ENCODE peak calls at places on chromosomes 11 and 22, in nine cellular contexts. One of them, this sample, is unnamed.

GRCh38 chr11:117822031-117822521 is 2.5 kb downstream of the FXYD2 start:
- DNase-seq in spleen: peak
- DNase-seq in GM12878: no peak
- DNase-seq in right atrium auricular region: no peak
- DNase-seq in CD8-positive, alpha-beta T cell: peak
- DNase-seq in hepatocyte: peak
- DNase-seq in ovary: peak
- DNase-seq in neural progenitor cell: peak
- DNase-seq in esophagus squamous epithelium: no peak
- DNase-seq in this sample: no peak

GRCh38 chr11:117678651-117679407 is 118.2 kb downstream of the DSCAML1 start:
- DNase-seq in spleen: no peak
- DNase-seq in GM12878: no peak
- DNase-seq in right atrium auricular region: no peak
- DNase-seq in CD8-positive, alpha-beta T cell: no peak
- DNase-seq in hepatocyte: no peak
- DNase-seq in ovary: no peak
- DNase-seq in neural progenitor cell: no peak
- DNase-seq in esophagus squamous epithelium: no peak
- DNase-seq in this sample: no peak

GRCh38 chr22:38773363-38773946 is 17.7 kb upstream of the SUN2 start:
- DNase-seq in spleen: no peak
- DNase-seq in GM12878: no peak
- DNase-seq in right atrium auricular region: no peak
- DNase-seq in CD8-positive, alpha-beta T cell: no peak
- DNase-seq in hepatocyte: no peak
- DNase-seq in ovary: no peak
- DNase-seq in neural progenitor cell: no peak
- DNase-seq in esophagus squamous epithelium: no peak
- DNase-seq in this sample: no peak

GRCh38 chr22:20751185-20751851 is 22.6 kb upstream of the SERPIND1 start:
- DNase-seq in spleen: no peak
- DNase-seq in GM12878: no peak
- DNase-seq in right atrium auricular region: no peak
- DNase-seq in CD8-positive, alpha-beta T cell: no peak
- DNase-seq in hepatocyte: no peak
- DNase-seq in ovary: no peak
- DNase-seq in neural progenitor cell: peak
- DNase-seq in esophagus squamous epithelium: no peak
- DNase-seq in this sample: no peak

GRCh38 chr22:27797793-27798525 is 3.6 kb downstream of the MN1 start:
- DNase-seq in spleen: no peak
- DNase-seq in GM12878: no peak
- DNase-seq in right atrium auricular region: no peak
- DNase-seq in CD8-positive, alpha-beta T cell: no peak
- DNase-seq in hepatocyte: no peak
- DNase-seq in ovary: no peak
- DNase-seq in neural progenitor cell: peak
- DNase-seq in esophagus squamous epithelium: no peak
- DNase-seq in this sample: peak

GRCh38 chr22:25448435-25449051 is 115.9 kb upstream of the GRK3 start:
- DNase-seq in spleen: no peak
- DNase-seq in GM12878: no peak
- DNase-seq in right atrium auricular region: no peak
- DNase-seq in CD8-positive, alpha-beta T cell: no peak
- DNase-seq in hepatocyte: peak
- DNase-seq in ovary: no peak
- DNase-seq in neural progenitor cell: peak
- DNase-seq in esophagus squamous epithelium: no peak
- DNase-seq in this sample: no peak

GRCh38 chr22:33697640-33698039 is 222.6 kb downstream of the LARGE1 start:
- DNase-seq in spleen: no peak
- DNase-seq in GM12878: no peak
- DNase-seq in right atrium auricular region: no peak
- DNase-seq in CD8-positive, alpha-beta T cell: no peak
- DNase-seq in hepatocyte: no peak
- DNase-seq in ovary: no peak
- DNase-seq in neural progenitor cell: no peak
- DNase-seq in esophagus squamous epithelium: no peak
- DNase-seq in this sample: no peak

GRCh38 chr11:64081663-64082442 is 46.1 kb downstream of the FLRT1 start:
- DNase-seq in spleen: no peak
- DNase-seq in GM12878: no peak
- DNase-seq in right atrium auricular region: no peak
- DNase-seq in CD8-positive, alpha-beta T cell: no peak
- DNase-seq in hepatocyte: no peak
- DNase-seq in ovary: no peak
- DNase-seq in neural progenitor cell: no peak
- DNase-seq in esophagus squamous epithelium: no peak
- DNase-seq in this sample: no peak

GRCh38 chr11:62124186-62125113 is 639 bp downstream of the INCENP start:
- DNase-seq in spleen: no peak
- DNase-seq in GM12878: no peak
- DNase-seq in right atrium auricular region: no peak
- DNase-seq in CD8-positive, alpha-beta T cell: no peak
- DNase-seq in hepatocyte: peak
- DNase-seq in ovary: no peak
- DNase-seq in neural progenitor cell: peak
- DNase-seq in esophagus squamous epithelium: no peak
- DNase-seq in this sample: no peak

GRCh38 chr11:57635236-57635635 is 14.5 kb downstream of the YPEL4 start:
- DNase-seq in spleen: no peak
- DNase-seq in GM12878: no peak
- DNase-seq in right atrium auricular region: no peak
- DNase-seq in CD8-positive, alpha-beta T cell: no peak
- DNase-seq in hepatocyte: no peak
- DNase-seq in ovary: no peak
- DNase-seq in neural progenitor cell: no peak
- DNase-seq in esophagus squamous epithelium: no peak
- DNase-seq in this sample: no peak

GRCh38 chr22:44047891-44048301 is 23.8 kb downstream of the PARVB start:
- DNase-seq in spleen: no peak
- DNase-seq in GM12878: no peak
- DNase-seq in right atrium auricular region: no peak
- DNase-seq in CD8-positive, alpha-beta T cell: no peak
- DNase-seq in hepatocyte: no peak
- DNase-seq in ovary: no peak
- DNase-seq in neural progenitor cell: no peak
- DNase-seq in esophagus squamous epithelium: no peak
- DNase-seq in this sample: no peak

GRCh38 chr11:57288771-57289579 is 35.8 kb downstream of the TNKS1BP1 start:
- DNase-seq in spleen: no peak
- DNase-seq in GM12878: no peak
- DNase-seq in right atrium auricular region: no peak
- DNase-seq in CD8-positive, alpha-beta T cell: no peak
- DNase-seq in hepatocyte: no peak
- DNase-seq in ovary: no peak
- DNase-seq in neural progenitor cell: peak
- DNase-seq in esophagus squamous epithelium: no peak
- DNase-seq in this sample: no peak

GRCh38 chr11:67268036-67268683 is 1.9 kb downstream of the GRK2 start:
- DNase-seq in spleen: peak
- DNase-seq in GM12878: peak
- DNase-seq in right atrium auricular region: no peak
- DNase-seq in CD8-positive, alpha-beta T cell: peak
- DNase-seq in hepatocyte: no peak
- DNase-seq in ovary: no peak
- DNase-seq in neural progenitor cell: no peak
- DNase-seq in esophagus squamous epithelium: no peak
- DNase-seq in this sample: no peak

GRCh38 chr11:134266841-134267251 is 9.3 kb upstream of the GLB1L3 start:
- DNase-seq in spleen: no peak
- DNase-seq in GM12878: no peak
- DNase-seq in right atrium auricular region: no peak
- DNase-seq in CD8-positive, alpha-beta T cell: no peak
- DNase-seq in hepatocyte: no peak
- DNase-seq in ovary: no peak
- DNase-seq in neural progenitor cell: no peak
- DNase-seq in esophagus squamous epithelium: no peak
- DNase-seq in this sample: no peak

GRCh38 chr22:34850010-34850409 is 215.9 kb upstream of the ISX start:
- DNase-seq in spleen: no peak
- DNase-seq in GM12878: no peak
- DNase-seq in right atrium auricular region: no peak
- DNase-seq in CD8-positive, alpha-beta T cell: no peak
- DNase-seq in hepatocyte: no peak
- DNase-seq in ovary: no peak
- DNase-seq in neural progenitor cell: no peak
- DNase-seq in esophagus squamous epithelium: no peak
- DNase-seq in this sample: no peak

GRCh38 chr11:68838572-68838964 is 3.1 kb downstream of the CPT1A start:
- DNase-seq in spleen: no peak
- DNase-seq in GM12878: no peak
- DNase-seq in right atrium auricular region: peak
- DNase-seq in CD8-positive, alpha-beta T cell: no peak
- DNase-seq in hepatocyte: no peak
- DNase-seq in ovary: peak
- DNase-seq in neural progenitor cell: no peak
- DNase-seq in esophagus squamous epithelium: no peak
- DNase-seq in this sample: no peak

GRCh38 chr11:59053387-59053786 is 32.7 kb upstream of the GLYATL1B start:
- DNase-seq in spleen: peak
- DNase-seq in GM12878: no peak
- DNase-seq in right atrium auricular region: peak
- DNase-seq in CD8-positive, alpha-beta T cell: peak
- DNase-seq in hepatocyte: peak
- DNase-seq in ovary: peak
- DNase-seq in neural progenitor cell: peak
- DNase-seq in esophagus squamous epithelium: no peak
- DNase-seq in this sample: peak

DNA sequence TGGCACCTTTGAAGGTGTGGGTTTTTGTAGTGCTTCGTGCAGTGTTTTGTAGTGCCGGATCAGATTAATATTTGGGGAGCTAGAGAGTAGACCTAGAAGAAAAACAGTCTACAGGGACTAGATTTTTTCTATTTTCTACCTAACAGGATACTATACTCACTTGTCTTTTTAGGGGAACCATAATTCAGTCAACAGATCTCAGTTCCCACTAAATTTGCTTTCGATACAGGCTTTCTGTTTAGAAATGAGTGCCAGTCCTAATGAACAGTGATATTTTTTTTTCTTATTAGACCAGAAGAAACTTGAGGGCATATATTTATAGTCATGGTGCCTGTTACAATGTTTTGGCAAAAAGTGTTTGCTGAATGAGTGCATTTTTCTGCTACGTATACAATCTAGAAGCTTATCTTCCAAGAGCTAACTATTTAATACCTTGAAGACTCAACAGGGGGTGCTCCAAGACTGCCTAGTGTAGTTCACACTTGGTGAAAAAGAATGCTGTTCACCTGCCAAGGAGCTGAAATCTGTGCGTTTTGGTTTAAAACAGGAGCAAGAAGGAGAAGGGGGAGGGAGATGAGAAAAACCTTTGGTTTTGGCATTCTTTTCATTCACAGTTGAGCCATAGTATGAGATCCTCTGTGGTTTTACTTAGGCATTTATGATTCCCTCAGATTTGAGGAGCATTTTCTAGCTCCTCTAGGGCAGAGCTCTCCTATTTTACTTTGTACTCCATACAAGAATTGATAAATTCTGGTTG is 44.9 kb upstream of the VSTM5 start:
- DNase-seq in spleen: no peak
- DNase-seq in GM12878: no peak
- DNase-seq in right atrium auricular region: no peak
- DNase-seq in CD8-positive, alpha-beta T cell: no peak
- DNase-seq in hepatocyte: peak
- DNase-seq in ovary: no peak
- DNase-seq in neural progenitor cell: peak
- DNase-seq in esophagus squamous epithelium: no peak
- DNase-seq in this sample: no peak
- TF ChIP-seq CTCF in spleen: peak
- TF ChIP-seq CTCF in GM12878: peak
- TF ChIP-seq CTCF in right atrium auricular region: peak
- TF ChIP-seq CTCF in CD8-positive, alpha-beta T cell: peak
- TF ChIP-seq CTCF in hepatocyte: peak
- TF ChIP-seq CTCF in ovary: peak
- TF ChIP-seq CTCF in neural progenitor cell: peak
- TF ChIP-seq CTCF in esophagus squamous epithelium: peak
- TF ChIP-seq CTCF in this sample: peak

DNA sequence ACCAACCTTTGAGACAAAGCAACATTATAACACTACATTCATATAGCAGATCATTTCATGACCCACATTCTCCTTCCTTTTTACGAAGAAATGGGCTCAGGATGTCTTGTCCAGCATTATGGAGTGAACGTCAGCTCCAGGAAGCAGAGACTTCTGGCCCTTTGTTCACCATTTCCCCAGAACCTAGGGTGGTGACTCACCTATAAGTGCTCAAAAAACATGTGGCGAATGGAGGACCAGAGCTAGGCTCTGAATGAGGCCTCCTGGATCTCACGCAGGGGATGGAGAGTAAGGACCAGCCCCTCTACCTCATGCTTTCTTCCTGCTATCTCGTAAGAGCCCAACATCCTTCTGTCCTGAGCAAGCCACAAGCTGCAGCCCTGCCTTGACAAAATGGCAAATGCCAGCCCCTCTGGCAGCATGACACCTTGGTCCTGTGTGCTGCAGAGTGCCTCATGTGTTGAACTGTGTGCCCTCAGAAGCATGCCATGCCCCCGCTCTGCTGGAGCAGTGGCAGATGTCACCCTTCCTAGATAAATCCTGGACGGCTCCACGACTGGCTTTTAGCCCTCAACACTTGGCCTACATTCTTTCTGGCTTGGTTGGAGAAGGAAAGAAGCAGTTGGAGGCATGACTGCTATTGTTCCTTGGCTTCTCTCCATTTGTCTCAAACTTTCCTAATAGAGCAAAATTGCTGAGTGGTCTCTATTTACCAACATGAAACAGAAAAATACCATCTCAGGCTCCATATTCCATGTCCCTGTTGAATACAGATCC is 6.5 kb upstream of the ST3GAL4 start:
- DNase-seq in spleen: peak
- DNase-seq in GM12878: no peak
- DNase-seq in right atrium auricular region: no peak
- DNase-seq in CD8-positive, alpha-beta T cell: no peak
- DNase-seq in hepatocyte: no peak
- DNase-seq in ovary: peak
- DNase-seq in neural progenitor cell: no peak
- DNase-seq in esophagus squamous epithelium: no peak
- DNase-seq in this sample: peak
- H3K27ac ChIP-seq in spleen: peak
- H3K27ac ChIP-seq in GM12878: no peak
- H3K27ac ChIP-seq in right atrium auricular region: peak
- H3K27ac ChIP-seq in CD8-positive, alpha-beta T cell: no peak
- H3K27ac ChIP-seq in hepatocyte: peak
- H3K27ac ChIP-seq in ovary: peak
- H3K27ac ChIP-seq in neural progenitor cell: no peak
- H3K27ac ChIP-seq in esophagus squamous epithelium: peak
- H3K27ac ChIP-seq in this sample: peak

GRCh38 chr11:22472306-22472705 is 134.1 kb downstream of the SLC17A6 start:
- DNase-seq in spleen: no peak
- DNase-seq in GM12878: no peak
- DNase-seq in right atrium auricular region: no peak
- DNase-seq in CD8-positive, alpha-beta T cell: no peak
- DNase-seq in hepatocyte: no peak
- DNase-seq in ovary: no peak
- DNase-seq in neural progenitor cell: peak
- DNase-seq in esophagus squamous epithelium: no peak
- DNase-seq in this sample: no peak
- H3K4me3 ChIP-seq in spleen: no peak
- H3K4me3 ChIP-seq in GM12878: no peak
- H3K4me3 ChIP-seq in right atrium auricular region: no peak
- H3K4me3 ChIP-seq in CD8-positive, alpha-beta T cell: no peak
- H3K4me3 ChIP-seq in hepatocyte: no peak
- H3K4me3 ChIP-seq in ovary: no peak
- H3K4me3 ChIP-seq in neural progenitor cell: no peak
- H3K4me3 ChIP-seq in esophagus squamous epithelium: no peak
- H3K4me3 ChIP-seq in this sample: no peak

GRCh38 chr11:12185914-12186313 is 75.5 kb downstream of the MICAL2 start:
- DNase-seq in spleen: no peak
- DNase-seq in GM12878: no peak
- DNase-seq in right atrium auricular region: no peak
- DNase-seq in CD8-positive, alpha-beta T cell: no peak
- DNase-seq in hepatocyte: peak
- DNase-seq in ovary: no peak
- DNase-seq in neural progenitor cell: peak
- DNase-seq in esophagus squamous epithelium: no peak
- DNase-seq in this sample: no peak
- TF ChIP-seq CTCF in spleen: no peak
- TF ChIP-seq CTCF in GM12878: no peak
- TF ChIP-seq CTCF in right atrium auricular region: no peak
- TF ChIP-seq CTCF in CD8-positive, alpha-beta T cell: no peak
- TF ChIP-seq CTCF in hepatocyte: no peak
- TF ChIP-seq CTCF in ovary: no peak
- TF ChIP-seq CTCF in neural progenitor cell: no peak
- TF ChIP-seq CTCF in esophagus squamous epithelium: no peak
- TF ChIP-seq CTCF in this sample: no peak

This sample was measured in heart left ventricle.